ENCODE peak calls at places on chromosomes 3 and 15, in nine cellular contexts. J is GM23338, T is SK-N-SH, C is neural progenitor cell, A is OCI-LY7, O is HCT116, M is hepatocyte, X is PC-3, G is MM.1S. E is an unnamed sample.

GRCh38 chr3:174325834-174326705 is 533.1 kb upstream of the NAALADL2 start:
- DNase-seq in J (peak; percentile 24), T (no peak), C (no peak), A (no peak), O (no peak), M (no peak), X (no peak), G (no peak), E (peak; percentile 86)

GRCh38 chr3:150349314-150350097 is 58.6 kb upstream of the TSC22D2 start:
- DNase-seq in J (no peak), T (no peak), C (peak; percentile 63), A (no peak), O (no peak), M (no peak), X (no peak), G (no peak), E (peak; percentile 67)

GRCh38 chr3:194714122-194714425 is 28.4 kb downstream of the FAM43A start:
- DNase-seq in J (no peak), T (no peak), C (no peak), A (no peak), O (no peak), M (no peak), X (no peak), G (no peak), E (no peak)

GRCh38 chr3:122689587-122689986 is 8.9 kb downstream of the PARP14 start:
- DNase-seq in J (no peak), T (no peak), C (no peak), A (no peak), O (no peak), M (peak; percentile 71), X (peak; percentile 38), G (no peak), E (peak; percentile 39)

GRCh38 chr3:169992156-169992555 is 25.5 kb downstream of the SEC62 start:
- DNase-seq in J (no peak), T (no peak), C (no peak), A (no peak), O (no peak), M (no peak), X (no peak), G (no peak), E (no peak)

GRCh38 chr3:96466441-96466840 is 348.0 kb upstream of the EPHA6 start:
- DNase-seq in J (no peak), T (no peak), C (no peak), A (no peak), O (no peak), M (no peak), X (no peak), G (no peak), E (no peak)

GRCh38 chr3:136994772-136995516 is 37.2 kb downstream of the IL20RB start:
- DNase-seq in J (no peak), T (peak; percentile 32), C (no peak), A (no peak), O (no peak), M (no peak), X (peak; percentile 79), G (no peak), E (peak; percentile 93)

GRCh38 chr3:104982130-104982529 is 384.6 kb upstream of the ALCAM start:
- DNase-seq in J (no peak), T (peak; percentile 32), C (no peak), A (no peak), O (no peak), M (no peak), X (no peak), G (no peak), E (no peak)

GRCh38 chr15:52139599-52140462 is 27.3 kb upstream of the BCL2L10 start:
- DNase-seq in J (peak; percentile 95), T (peak; percentile 74), C (peak; percentile 83), A (peak; percentile 70), O (peak; percentile 48), M (peak; percentile 77), X (peak; percentile 79), G (peak; percentile 71), E (peak; percentile 80)

GRCh38 chr3:126573492-126574117 is 14.9 kb upstream of the C3orf22 start:
- DNase-seq in J (no peak), T (no peak), C (no peak), A (no peak), O (no peak), M (no peak), X (no peak), G (no peak), E (no peak)

GRCh38 chr3:196971094-196971698 is 2.6 kb upstream of the PIGZ start:
- DNase-seq in J (no peak), T (no peak), C (no peak), A (peak; percentile 11), O (no peak), M (no peak), X (peak; percentile 54), G (no peak), E (no peak)

GRCh38 chr3:66803206-66803605 is 194.9 kb upstream of the KBTBD8 start:
- DNase-seq in J (peak; percentile 74), T (no peak), C (peak; percentile 65), A (no peak), O (no peak), M (no peak), X (no peak), G (no peak), E (no peak)

GRCh38 chr3:150348500-150348899 is 59.6 kb upstream of the TSC22D2 start:
- DNase-seq in J (no peak), T (no peak), C (no peak), A (no peak), O (peak; percentile 71), M (peak; percentile 62), X (peak; percentile 96), G (no peak), E (peak; percentile 95)

GRCh38 chr3:2360815-2361214 is 262.1 kb downstream of the CNTN4 start:
- DNase-seq in J (no peak), T (no peak), C (no peak), A (no peak), O (no peak), M (no peak), X (no peak), G (no peak), E (no peak)

GRCh38 chr3:190321789-190322603 is at the start of gene CLDN1:
- DNase-seq in J (peak; percentile 95), T (peak; percentile 86), C (peak; percentile 96), A (no peak), O (peak; percentile 24), M (peak; percentile 94), X (peak; percentile 80), G (peak; percentile 70), E (peak; percentile 90)

GRCh38 chr3:171873561-171873960 is 30.4 kb downstream of the TMEM212 start:
- DNase-seq in J (no peak), T (no peak), C (no peak), A (no peak), O (no peak), M (no peak), X (peak; percentile 40), G (no peak), E (peak; percentile 78)

GRCh38 chr15:36577082-36577481 is 2.3 kb upstream of the CDIN1 start:
- DNase-seq in J (no peak), T (no peak), C (no peak), A (no peak), O (no peak), M (no peak), X (no peak), G (no peak), E (no peak)

GRCh38 chr3:81549831-81550230 is 211.6 kb downstream of the GBE1 start:
- DNase-seq in J (no peak), T (no peak), C (no peak), A (no peak), O (no peak), M (no peak), X (no peak), G (no peak), E (peak; percentile 61)

GRCh38 chr3:45024601-45025262 is 1.4 kb upstream of the CLEC3B start:
- DNase-seq in J (no peak), T (no peak), C (no peak), A (no peak), O (no peak), M (no peak), X (no peak), G (no peak), E (no peak)

GRCh38 chr3:45027406-45027805 is 1.3 kb downstream of the CLEC3B start:
- DNase-seq in J (no peak), T (no peak), C (no peak), A (no peak), O (no peak), M (no peak), X (no peak), G (no peak), E (peak; percentile 43)

GRCh38 chr3:45029216-45029615 is 3.1 kb downstream of the CLEC3B start:
- DNase-seq in J (no peak), T (no peak), C (no peak), A (no peak), O (no peak), M (no peak), X (no peak), G (no peak), E (no peak)

GRCh38 chr3:45026038-45026437 is at the start of gene CLEC3B:
- DNase-seq in J (no peak), T (no peak), C (no peak), A (no peak), O (no peak), M (no peak), X (peak; percentile 29), G (no peak), E (peak; percentile 85)

DNA sequence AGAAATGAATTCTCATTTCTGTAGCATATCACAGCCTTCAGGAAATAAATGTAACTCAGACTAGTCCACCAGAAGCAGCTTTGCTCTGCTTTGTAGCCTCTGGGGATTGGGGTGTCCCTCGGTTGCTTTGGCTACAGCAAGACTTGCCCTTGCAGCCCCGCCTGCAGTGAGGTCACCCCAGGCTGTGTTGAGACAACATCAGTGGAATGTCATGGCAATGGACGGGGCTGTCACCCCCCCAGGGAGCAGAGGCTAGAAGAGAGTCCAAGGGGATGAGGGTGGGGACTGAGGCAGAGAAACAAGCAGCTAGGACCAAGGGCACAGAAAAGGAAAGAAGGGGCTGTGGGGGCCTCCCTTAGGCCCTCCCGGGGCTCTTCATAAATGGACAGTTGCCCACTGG is 854 bp downstream of the CLEC3B start:
- DNase-seq in J (no peak), T (no peak), C (no peak), A (no peak), O (no peak), M (no peak), X (no peak), G (no peak), E (peak; percentile 95)
- H3K4me1 ChIP-seq in J (no peaks in the 10 kb centered on the region), T (no peaks in the 10 kb centered on the region), C (peaks cover 4% of the 10 kb centered on the region), A (no peaks in the 10 kb centered on the region), O (no peaks in the 10 kb centered on the region), M (peaks cover 7% of the 10 kb centered on the region), X (peaks cover 7% of the 10 kb centered on the region), G (no peaks in the 10 kb centered on the region), E (peaks cover 49% of the 10 kb centered on the region)

GRCh38 chr15:39447431-39447830 is 133.4 kb upstream of the THBS1 start:
- DNase-seq in J (peak; percentile 10), T (no peak), C (peak; percentile 26), A (no peak), O (no peak), M (no peak), X (no peak), G (no peak), E (no peak)
- TF ChIP-seq EZH2phosphoT487 in J (no peak), T (no peak), C (no peak), A (no peak), O (no peak), M (no peak), X (no peak), G (no peak), E (no peak)

GRCh38 chr15:60407406-60407805 is 9.6 kb upstream of the ANXA2 start:
- DNase-seq in J (no peak), T (no peak), C (no peak), A (no peak), O (no peak), M (no peak), X (peak; percentile 89), G (no peak), E (peak; percentile 85)
- H3K4me1 ChIP-seq in J (no peaks in the 10 kb centered on the region), T (no peaks in the 10 kb centered on the region), C (peaks cover 13% of the 10 kb centered on the region), A (peaks cover 8% of the 10 kb centered on the region), O (peaks cover 31% of the 10 kb centered on the region), M (peaks cover 22% of the 10 kb centered on the region), X (peaks cover 53% of the 10 kb centered on the region), G (peaks cover 13% of the 10 kb centered on the region), E (peaks cover 40% of the 10 kb centered on the region)

GRCh38 chr15:65902373-65902772 is 33.1 kb downstream of the RAB11A start:
- DNase-seq in J (peak; percentile 31), T (no peak), C (no peak), A (peak; percentile 78), O (peak; percentile 65), M (peak; percentile 75), X (peak; percentile 89), G (no peak), E (no peak)
- TF ChIP-seq EZH2phosphoT487 in J (no peak), T (no peak), C (no peak), A (no peak), O (no peak), M (no peak), X (no peak), G (no peak), E (no peak)